ENCODE peak calls at places on chromosomes 12 and 14, in four cellular contexts. One of them, this sample, is unnamed. For H3K36me3, the result is how much of the 10 kb centered on the place peaks cover.

GRCh38 chr12:53383258-53383657 is 3.3 kb downstream of the SP1 start:
- DNase-seq in testis: no peak
- DNase-seq in fibroblast of lung: no peak
- DNase-seq in small intestine: no peak
- DNase-seq in this sample: no peak

GRCh38 chr12:116427200-116427932 is 131.8 kb upstream of the MAP1LC3B2 start:
- DNase-seq in testis: no peak
- DNase-seq in fibroblast of lung: no peak
- DNase-seq in small intestine: no peak
- DNase-seq in this sample: no peak

GRCh38 chr12:53770281-53770680 is 18.5 kb upstream of the CISTR start:
- DNase-seq in testis: no peak
- DNase-seq in fibroblast of lung: peak
- DNase-seq in small intestine: no peak
- DNase-seq in this sample: no peak

GRCh38 chr12:24562761-24563392 is 386.0 kb downstream of the BCAT1 start:
- DNase-seq in testis: peak
- DNase-seq in fibroblast of lung: peak
- DNase-seq in small intestine: no peak
- DNase-seq in this sample: peak

GRCh38 chr14:91253795-91254323 is 9.4 kb upstream of the GPR68 start:
- DNase-seq in testis: no peak
- DNase-seq in fibroblast of lung: no peak
- DNase-seq in small intestine: no peak
- DNase-seq in this sample: no peak

GRCh38 chr14:90757452-90757851 is 58.8 kb downstream of the TTC7B start:
- DNase-seq in testis: no peak
- DNase-seq in fibroblast of lung: no peak
- DNase-seq in small intestine: peak
- DNase-seq in this sample: no peak

GRCh38 chr14:28766505-28767238 is at the start of gene FOXG1:
- DNase-seq in testis: peak
- DNase-seq in fibroblast of lung: no peak
- DNase-seq in small intestine: no peak
- DNase-seq in this sample: peak

GRCh38 chr14:38255673-38256357 is at the start of gene CLEC14A:
- DNase-seq in testis: peak
- DNase-seq in fibroblast of lung: no peak
- DNase-seq in small intestine: no peak
- DNase-seq in this sample: no peak

GRCh38 chr12:5243014-5243413 is 188.9 kb upstream of the NTF3 start:
- DNase-seq in testis: no peak
- DNase-seq in fibroblast of lung: no peak
- DNase-seq in small intestine: no peak
- DNase-seq in this sample: no peak

GRCh38 chr14:95493976-95494375 is 22.5 kb downstream of the SYNE3 start:
- DNase-seq in testis: no peak
- DNase-seq in fibroblast of lung: no peak
- DNase-seq in small intestine: no peak
- DNase-seq in this sample: no peak

GRCh38 chr14:32620303-32620702 is 291.2 kb downstream of the AKAP6 start:
- DNase-seq in testis: no peak
- DNase-seq in fibroblast of lung: no peak
- DNase-seq in small intestine: no peak
- DNase-seq in this sample: no peak

GRCh38 chr14:83379371-83379770 is 1845.7 kb upstream of the SEL1L start:
- DNase-seq in testis: no peak
- DNase-seq in fibroblast of lung: no peak
- DNase-seq in small intestine: no peak
- DNase-seq in this sample: no peak

DNA sequence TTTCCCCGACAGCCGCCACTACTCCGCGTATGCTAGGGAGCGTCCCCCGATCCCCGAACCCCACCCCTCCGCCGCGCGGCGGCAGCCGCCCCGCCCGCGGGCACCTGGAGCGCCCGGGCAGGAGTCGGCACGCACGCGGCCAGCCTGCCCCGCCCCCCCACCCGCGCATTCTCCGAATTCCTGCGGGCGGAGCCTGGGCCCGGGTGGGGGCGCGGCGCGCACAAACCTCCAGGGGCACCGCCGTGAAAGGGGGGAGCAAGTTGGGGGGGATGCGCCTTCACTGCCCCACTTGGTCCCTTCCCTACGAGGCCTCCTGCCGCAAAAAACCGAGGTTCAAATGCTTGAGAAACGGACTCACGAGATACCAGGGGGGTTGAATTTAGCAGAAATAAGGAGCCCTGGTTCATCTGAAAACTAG is 1.7 kb downstream of the AJUBA start:
- DNase-seq in testis: no peak
- DNase-seq in fibroblast of lung: no peak
- DNase-seq in small intestine: peak
- DNase-seq in this sample: peak
- H3K4me3 ChIP-seq in testis: peak
- H3K4me3 ChIP-seq in fibroblast of lung: peak
- H3K4me3 ChIP-seq in small intestine: peak
- H3K4me3 ChIP-seq in this sample: peak

GRCh38 chr12:113051759-113052158 is 4.8 kb upstream of the DTX1 start:
- DNase-seq in testis: no peak
- DNase-seq in fibroblast of lung: no peak
- DNase-seq in small intestine: no peak
- DNase-seq in this sample: no peak
- H3K36me3 ChIP-seq in testis: under half
- H3K36me3 ChIP-seq in fibroblast of lung: under half
- H3K36me3 ChIP-seq in small intestine: under half
- H3K36me3 ChIP-seq in this sample: under half

DNA sequence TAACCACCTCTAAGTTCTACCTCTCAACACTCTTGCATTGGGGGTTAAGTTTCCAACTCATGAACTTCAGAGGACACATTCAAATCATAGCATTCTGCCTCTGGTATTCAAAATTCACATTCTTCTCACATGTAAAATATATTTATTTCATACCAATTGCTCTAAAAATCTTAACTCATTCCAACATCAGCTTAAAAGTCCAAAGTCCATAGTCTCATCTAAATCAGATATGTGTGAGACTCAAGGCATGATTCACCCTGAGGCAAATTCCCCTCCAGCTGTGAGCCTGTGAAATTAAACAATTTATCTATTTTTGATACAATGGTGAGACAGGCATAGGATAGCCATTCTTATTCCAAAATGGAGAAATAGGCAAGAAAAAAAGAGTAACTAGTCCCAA is 214.0 kb downstream of the RGS6 start:
- DNase-seq in testis: no peak
- DNase-seq in fibroblast of lung: no peak
- DNase-seq in small intestine: no peak
- DNase-seq in this sample: no peak
- H3K4me3 ChIP-seq in testis: no peak
- H3K4me3 ChIP-seq in fibroblast of lung: no peak
- H3K4me3 ChIP-seq in small intestine: no peak
- H3K4me3 ChIP-seq in this sample: no peak

GRCh38 chr12:108568653-108569154 is 6.3 kb downstream of the ISCU start:
- DNase-seq in testis: no peak
- DNase-seq in fibroblast of lung: no peak
- DNase-seq in small intestine: peak
- DNase-seq in this sample: no peak
- H3K36me3 ChIP-seq in testis: under half
- H3K36me3 ChIP-seq in fibroblast of lung: under half
- H3K36me3 ChIP-seq in small intestine: under half
- H3K36me3 ChIP-seq in this sample: half or more

GRCh38 chr14:100192672-100193416 is 33.4 kb upstream of the DEGS2 start:
- DNase-seq in testis: peak
- DNase-seq in fibroblast of lung: peak
- DNase-seq in small intestine: peak
- DNase-seq in this sample: peak

GRCh38 chr14:100191584-100192249 is 32.3 kb upstream of the DEGS2 start:
- DNase-seq in testis: no peak
- DNase-seq in fibroblast of lung: no peak
- DNase-seq in small intestine: no peak
- DNase-seq in this sample: no peak

GRCh38 chr14:100192250-100192671 is 32.8 kb upstream of the DEGS2 start:
- DNase-seq in testis: no peak
- DNase-seq in fibroblast of lung: no peak
- DNase-seq in small intestine: no peak
- DNase-seq in this sample: no peak

GRCh38 chr14:100190126-100190525 is 30.7 kb upstream of the DEGS2 start:
- DNase-seq in testis: no peak
- DNase-seq in fibroblast of lung: no peak
- DNase-seq in small intestine: no peak
- DNase-seq in this sample: no peak

GRCh38 chr14:100193417-100194357 is 34.2 kb upstream of the DEGS2 start:
- DNase-seq in testis: no peak
- DNase-seq in fibroblast of lung: no peak
- DNase-seq in small intestine: no peak
- DNase-seq in this sample: no peak
- H3K4me3 ChIP-seq in testis: peak
- H3K4me3 ChIP-seq in fibroblast of lung: peak
- H3K4me3 ChIP-seq in small intestine: no peak
- H3K4me3 ChIP-seq in this sample: peak

DNA sequence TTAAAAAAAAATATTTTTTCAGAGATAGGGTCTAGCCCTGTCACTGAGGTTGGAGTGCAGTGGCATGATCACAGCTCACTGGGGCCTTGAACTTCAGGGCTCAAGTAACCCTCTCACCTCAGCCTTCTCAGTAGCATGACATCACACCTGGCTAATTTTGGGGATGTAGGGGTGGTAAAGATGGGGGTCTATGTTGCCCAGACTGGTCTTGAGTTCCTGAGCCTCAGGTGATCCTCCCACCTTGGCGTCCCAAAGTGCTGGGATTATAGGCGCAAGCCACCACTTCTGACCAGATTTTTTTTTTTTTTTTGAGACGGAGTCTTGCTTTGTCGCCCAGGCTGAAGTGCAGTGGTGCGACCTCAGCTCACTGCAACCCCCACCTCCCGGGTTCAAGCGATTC is 80.9 kb downstream of the HECTD1 start:
- DNase-seq in testis: no peak
- DNase-seq in fibroblast of lung: no peak
- DNase-seq in small intestine: no peak
- DNase-seq in this sample: no peak
- H3K36me3 ChIP-seq in testis: under half
- H3K36me3 ChIP-seq in fibroblast of lung: under half
- H3K36me3 ChIP-seq in small intestine: under half
- H3K36me3 ChIP-seq in this sample: under half

GRCh38 chr14:55028066-55028465 is 1.0 kb downstream of the SOCS4 start:
- DNase-seq in testis: no peak
- DNase-seq in fibroblast of lung: no peak
- DNase-seq in small intestine: no peak
- DNase-seq in this sample: no peak
- H3K4me3 ChIP-seq in testis: peak
- H3K4me3 ChIP-seq in fibroblast of lung: peak
- H3K4me3 ChIP-seq in small intestine: peak
- H3K4me3 ChIP-seq in this sample: peak

DNA sequence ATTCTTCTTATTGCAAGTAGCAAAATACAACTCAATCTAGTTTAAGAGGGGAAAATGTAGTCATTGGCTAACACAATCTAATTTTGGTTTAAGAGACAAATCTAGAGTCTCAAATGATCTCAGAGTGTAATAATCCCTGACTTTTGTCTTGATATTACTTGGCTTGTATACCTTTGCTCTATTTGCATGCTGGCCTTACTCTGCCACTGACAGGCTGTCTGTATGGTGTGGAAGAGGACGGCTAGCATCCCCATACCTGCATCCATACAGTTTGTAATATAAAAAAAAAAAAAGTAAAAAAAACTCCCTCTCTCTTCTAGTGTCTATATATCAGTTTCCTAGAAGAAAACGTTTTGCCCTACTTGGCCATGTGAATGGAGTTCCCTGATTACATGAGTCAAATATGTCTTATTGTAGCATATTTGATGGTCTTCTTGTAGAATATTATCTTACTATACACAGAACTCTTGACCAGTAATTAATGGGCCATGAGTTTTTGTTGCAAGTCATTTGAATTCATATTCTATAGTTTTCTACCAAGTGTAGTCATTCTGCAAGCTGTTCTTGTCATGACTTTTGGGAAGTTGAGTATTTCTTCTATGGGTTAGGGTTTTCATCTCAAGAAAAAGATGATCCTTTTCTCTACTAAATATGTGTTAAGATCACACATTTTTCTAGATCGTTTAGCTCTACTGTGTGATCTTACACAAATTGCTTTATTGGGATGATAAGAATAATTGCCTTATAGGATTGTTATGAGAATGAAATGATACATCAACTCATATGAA is 8.2 kb downstream of the HIF1A start:
- DNase-seq in testis: no peak
- DNase-seq in fibroblast of lung: no peak
- DNase-seq in small intestine: no peak
- DNase-seq in this sample: no peak
- H3K36me3 ChIP-seq in testis: under half
- H3K36me3 ChIP-seq in fibroblast of lung: under half
- H3K36me3 ChIP-seq in small intestine: under half
- H3K36me3 ChIP-seq in this sample: under half

GRCh38 chr12:96864335-96864734 is 42.7 kb upstream of the NEDD1 start:
- DNase-seq in testis: no peak
- DNase-seq in fibroblast of lung: no peak
- DNase-seq in small intestine: no peak
- DNase-seq in this sample: no peak

GRCh38 chr12:96861656-96862055 is 45.4 kb upstream of the NEDD1 start:
- DNase-seq in testis: no peak
- DNase-seq in fibroblast of lung: no peak
- DNase-seq in small intestine: no peak
- DNase-seq in this sample: peak

GRCh38 chr12:96858162-96858561 is 48.9 kb upstream of the NEDD1 start:
- DNase-seq in testis: no peak
- DNase-seq in fibroblast of lung: no peak
- DNase-seq in small intestine: no peak
- DNase-seq in this sample: no peak

DNA sequence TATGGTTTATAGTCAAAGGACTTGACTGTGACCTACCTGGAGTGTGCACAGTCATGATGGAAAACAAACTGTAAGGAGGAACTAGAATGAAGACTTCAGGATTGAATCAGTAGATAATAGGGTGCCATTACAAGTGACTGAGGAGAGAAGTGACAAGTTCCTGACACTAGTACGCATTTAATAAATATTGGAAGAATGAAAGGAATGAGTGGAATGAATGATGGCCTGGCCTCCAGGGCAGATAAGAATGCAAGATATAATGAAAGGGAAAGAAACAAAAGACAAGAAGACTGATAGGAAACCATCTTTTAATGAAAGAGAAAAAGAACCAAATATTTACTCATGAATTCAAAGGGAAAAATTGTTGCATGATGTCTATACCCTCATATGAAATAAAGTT is 44.7 kb upstream of the NEDD1 start:
- DNase-seq in testis: no peak
- DNase-seq in fibroblast of lung: no peak
- DNase-seq in small intestine: no peak
- DNase-seq in this sample: no peak
- H3K4me3 ChIP-seq in testis: no peak
- H3K4me3 ChIP-seq in fibroblast of lung: no peak
- H3K4me3 ChIP-seq in small intestine: no peak
- H3K4me3 ChIP-seq in this sample: no peak

GRCh38 chr12:46901464-46902205 is 75.8 kb upstream of the SLC38A4 start:
- DNase-seq in testis: no peak
- DNase-seq in fibroblast of lung: no peak
- DNase-seq in small intestine: no peak
- DNase-seq in this sample: no peak
- H3K36me3 ChIP-seq in testis: under half
- H3K36me3 ChIP-seq in fibroblast of lung: under half
- H3K36me3 ChIP-seq in small intestine: under half
- H3K36me3 ChIP-seq in this sample: under half

This sample was measured in MG63.